ENCODE peak calls at places on chromosome 2, in five cellular contexts. L, D, Q, F and T are unnamed samples.

GRCh38 chr2:60608679-60609078 is 55.2 kb upstream of the BCL11A start:
- DNase-seq in Q (no peak), F (no peak), D (no peak), L (no peak), T (no peak)

GRCh38 chr2:206201075-206201848 is 41.6 kb downstream of the EEF1B2 start:
- DNase-seq in Q (no peak), F (no peak), D (no peak), L (no peak), T (no peak)

GRCh38 chr2:158202151-158202778 is 100.6 kb downstream of the UPP2 start:
- DNase-seq in F (no peak), L (no peak), D (no peak), Q (no peak), T (no peak)

GRCh38 chr2:234840336-234840735 is 111.5 kb upstream of the SH3BP4 start:
- DNase-seq in L (peak; percentile 55), Q (no peak), F (peak; percentile 43), D (no peak), T (peak; percentile 72)

GRCh38 chr2:7027961-7028655 is 110.9 kb downstream of the RNF144A start:
- DNase-seq in Q (no peak), D (no peak), F (no peak), L (no peak), T (no peak)

GRCh38 chr2:85669549-85669948 is 1.6 kb upstream of the SFTPB start:
- DNase-seq in Q (no peak), F (no peak), D (no peak), L (no peak), T (no peak)

GRCh38 chr2:9303528-9304225 is 97.1 kb downstream of the ASAP2 start:
- DNase-seq in Q (no peak), L (no peak), F (no peak), D (no peak), T (no peak)

GRCh38 chr2:218659258-218659987 is at the start of the genes BCS1L and ZNF142:
- DNase-seq in F (peak; percentile 90), L (peak; percentile 91), D (peak; percentile 83), Q (peak; percentile 92), T (peak; percentile 74)

GRCh38 chr2:86628091-86628522 is 4.4 kb upstream of the RNF103 start:
- DNase-seq in D (no peak), F (no peak), Q (no peak), L (no peak), T (no peak)

GRCh38 chr2:230069418-230069817 is 694 bp upstream of the SLC16A14 start:
- DNase-seq in L (no peak), F (no peak), D (no peak), Q (no peak), T (no peak)

GRCh38 chr2:181991171-181991885 is 5.7 kb downstream of the PPP1R1C start:
- DNase-seq in D (peak; percentile 2), Q (no peak), L (no peak), F (no peak), T (no peak)

GRCh38 chr2:216653931-216654365 is 20.7 kb downstream of the IGFBP2 start:
- DNase-seq in D (no peak), Q (no peak), F (no peak), L (no peak), T (no peak)

GRCh38 chr2:120398051-120398960 is 52.4 kb downstream of the INHBB start:
- DNase-seq in Q (no peak), F (no peak), L (no peak), D (no peak), T (no peak)

GRCh38 chr2:232300894-232301387 is 77.6 kb upstream of the ALPP start:
- DNase-seq in F (no peak), Q (no peak), D (peak; percentile 84), L (no peak), T (no peak)

GRCh38 chr2:190561091-190561490 is 26.6 kb upstream of the NEMP2 start:
- DNase-seq in D (no peak), L (no peak), F (no peak), Q (no peak), T (no peak)

GRCh38 chr2:217801115-217801531 is 201.7 kb downstream of the TNS1 start:
- DNase-seq in F (no peak), D (no peak), L (no peak), Q (no peak), T (no peak)

GRCh38 chr2:234178309-234179030 is 128.0 kb downstream of the SPP2 start:
- DNase-seq in D (no peak), Q (no peak), L (no peak), F (peak; percentile 16), T (no peak)

GRCh38 chr2:240397542-240397916 is 37.9 kb upstream of the GPC1 start:
- DNase-seq in D (no peak), L (peak; percentile 21), F (no peak), Q (no peak), T (no peak)

GRCh38 chr2:191350826-191351225 is 105.6 kb downstream of the MYO1B start:
- DNase-seq in D (no peak), L (no peak), Q (no peak), F (no peak), T (no peak)

GRCh38 chr2:20621366-20622295 is 29.3 kb downstream of the HS1BP3 start:
- DNase-seq in Q (no peak), L (no peak), D (no peak), F (no peak), T (no peak)

GRCh38 chr2:44572196-44572900 is 210.6 kb downstream of the CAMKMT start:
- DNase-seq in F (no peak), L (no peak), D (no peak), Q (no peak), T (no peak)

GRCh38 chr2:201827621-201828020 is 21.3 kb downstream of the CDK15 start:
- DNase-seq in F (no peak), L (no peak), Q (no peak), D (no peak), T (no peak)

GRCh38 chr2:201852462-201852861 is 46.1 kb downstream of the CDK15 start:
- DNase-seq in L (no peak), F (no peak), Q (no peak), D (no peak), T (no peak)